ENCODE peak calls at places on chromosomes 5 and 9, in four cellular contexts. B, R, L and G are unnamed samples.
A peak's percentile ranks its signal among the peaks of the same experiment; 100 is the strongest.

GRCh38 chr9:36154213-36154952 is 14.8 kb upstream of the CCIN start:
- DNase-seq in B (no peak), R (peak; percentile 73), L (no peak), G (no peak)

GRCh38 chr9:127522727-127523126 is 71.4 kb downstream of the LRSAM1 start:
- DNase-seq in B (no peak), R (no peak), L (no peak), G (peak; percentile 48)

GRCh38 chr9:5453004-5453403 is 2.7 kb downstream of the CD274 start:
- DNase-seq in B (no peak), R (no peak), L (no peak), G (no peak)

GRCh38 chr9:100394819-100395218 is 32.1 kb upstream of the MSANTD3 start:
- DNase-seq in B (no peak), R (no peak), L (no peak), G (peak; percentile 45)

GRCh38 chr9:129140397-129141065 is 29.3 kb downstream of the PTPA start:
- DNase-seq in B (peak; percentile 54), R (no peak), L (peak; percentile 52), G (peak; percentile 90)

GRCh38 chr5:149881069-149881622 is 63.4 kb downstream of the PDE6A start:
- DNase-seq in B (no peak), R (no peak), L (no peak), G (no peak)

GRCh38 chr5:174091006-174091578 is 45.6 kb downstream of the NSG2 start:
- DNase-seq in B (no peak), R (no peak), L (no peak), G (no peak)

GRCh38 chr9:35406183-35406959 is 83.5 kb upstream of the RUSC2 start:
- DNase-seq in B (no peak), R (no peak), L (no peak), G (no peak)

GRCh38 chr5:58114324-58114723 is 345.6 kb downstream of the PLK2 start:
- DNase-seq in B (no peak), R (no peak), L (no peak), G (peak; percentile 47)

GRCh38 chr9:134443169-134444039 is 117.1 kb downstream of the RXRA start:
- DNase-seq in B (peak; percentile 63), R (peak; percentile 97), L (peak; percentile 82), G (peak; percentile 99)

GRCh38 chr9:92870289-92870688 is 7.5 kb downstream of the ZNF484 start:
- DNase-seq in B (no peak), R (no peak), L (no peak), G (no peak)

GRCh38 chr9:18452276-18452675 is 21.7 kb upstream of the ADAMTSL1 start:
- DNase-seq in B (no peak), R (no peak), L (no peak), G (no peak)

GRCh38 chr5:57184322-57184721 is 10.5 kb downstream of the GPBP1 start:
- DNase-seq in B (no peak), R (no peak), L (no peak), G (no peak)

GRCh38 chr9:98333703-98334582 is 78.5 kb upstream of the TBC1D2 start:
- DNase-seq in B (no peak), R (no peak), L (no peak), G (peak; percentile 74)

GRCh38 chr5:96721351-96721970 is 59.3 kb downstream of the CAST start:
- DNase-seq in B (no peak), R (no peak), L (no peak), G (no peak)

GRCh38 chr5:110751902-110752762 is 13.3 kb downstream of the SLC25A46 start:
- DNase-seq in B (no peak), R (no peak), L (no peak), G (no peak)

GRCh38 chr5:102818345-102818744 is 63.2 kb downstream of the PAM start:
- DNase-seq in B (no peak), R (no peak), L (no peak), G (no peak)

GRCh38 chr9:68640421-68641089 is 64.5 kb upstream of the PIP5K1B start:
- DNase-seq in B (no peak), R (no peak), L (no peak), G (no peak)

GRCh38 chr5:142674438-142675210 is 11.3 kb downstream of the FGF1 start:
- DNase-seq in B (no peak), R (no peak), L (no peak), G (peak; percentile 93)

GRCh38 chr5:95864944-95865504 is 42.5 kb upstream of the GLRX start:
- DNase-seq in B (no peak), R (no peak), L (no peak), G (no peak)

GRCh38 chr9:88852794-88853193 is 138.5 kb upstream of the S1PR3 start:
- DNase-seq in B (no peak), R (no peak), L (peak; percentile 27), G (peak; percentile 34)

GRCh38 chr5:100131161-100131560 is 404.0 kb upstream of the FAM174A start:
- DNase-seq in B (no peak), R (no peak), L (no peak), G (no peak)

GRCh38 chr5:411728-412127 is 31.2 kb upstream of the EXOC3 start:
- DNase-seq in B (no peak), R (peak; percentile 39), L (no peak), G (no peak)

GRCh38 chr5:65925094-65925600 is 1.2 kb upstream of the ERBIN start:
- DNase-seq in B (peak; percentile 46), R (peak; percentile 94), L (peak; percentile 77), G (peak; percentile 87)

GRCh38 chr5:153827407-153827806 is 211.3 kb downstream of the FAM114A2 start:
- DNase-seq in B (no peak), R (no peak), L (no peak), G (no peak)

GRCh38 chr5:168578506-168579205 is 512 bp downstream of the PANK3 start:
- DNase-seq in B (peak; percentile 49), R (no peak), L (no peak), G (peak; percentile 67)

GRCh38 chr9:126049896-126050604 is 276.6 kb upstream of the MVB12B start:
- DNase-seq in B (no peak), R (peak; percentile 46), L (no peak), G (no peak)

GRCh38 chr5:39202594-39203290 is 16.6 kb downstream of the FYB1 start:
- DNase-seq in B (no peak), R (no peak), L (no peak), G (no peak)

GRCh38 chr5:121350493-121350892 is 501.2 kb upstream of the FTMT start:
- DNase-seq in B (no peak), R (no peak), L (no peak), G (no peak)

GRCh38 chr9:118829334-118829733 is 539.9 kb downstream of the BRINP1 start:
- DNase-seq in B (no peak), R (no peak), L (no peak), G (no peak)

GRCh38 chr9:14880951-14881465 is 29.2 kb downstream of the FREM1 start:
- DNase-seq in B (no peak), R (no peak), L (no peak), G (no peak)

DNA sequence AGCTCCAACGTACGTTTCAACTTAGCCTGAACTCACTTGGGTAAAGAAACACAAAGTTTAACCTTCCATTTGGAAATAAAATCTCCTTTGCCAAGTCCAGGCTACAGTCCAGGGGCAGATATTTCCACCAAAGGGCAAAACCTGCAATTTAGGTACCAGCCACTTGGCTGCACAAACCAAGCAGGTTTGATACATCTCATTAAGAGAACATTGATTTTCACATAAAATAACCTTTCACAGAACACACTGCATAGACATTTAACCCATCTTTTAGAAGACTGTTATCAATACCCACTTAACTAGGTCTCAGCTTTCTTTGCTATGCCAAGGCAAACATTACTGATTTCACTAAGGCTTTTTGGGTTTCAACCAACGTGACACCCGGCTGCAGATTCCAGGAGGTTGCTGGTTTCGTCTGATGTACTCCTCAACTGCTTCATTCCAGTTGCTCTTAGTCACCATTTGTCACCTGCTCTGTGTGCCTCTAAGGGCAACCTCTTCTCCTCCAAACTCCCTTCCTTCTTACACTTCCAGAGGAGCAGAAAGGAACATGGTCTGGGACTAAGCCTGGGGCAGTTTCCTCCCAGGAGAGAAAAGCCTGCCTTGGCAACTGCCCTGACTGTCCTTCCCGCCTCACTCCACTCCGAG is 67.1 kb downstream of the EPB41L4B start:
- DNase-seq in B (no peak), R (no peak), L (no peak), G (peak; percentile 72)
- H3K4me1 ChIP-seq in B (no peaks in the 10 kb centered on the region), R (no peaks in the 10 kb centered on the region), L (peaks cover 18% of the 10 kb centered on the region), G (peaks cover 46% of the 10 kb centered on the region)

DNA sequence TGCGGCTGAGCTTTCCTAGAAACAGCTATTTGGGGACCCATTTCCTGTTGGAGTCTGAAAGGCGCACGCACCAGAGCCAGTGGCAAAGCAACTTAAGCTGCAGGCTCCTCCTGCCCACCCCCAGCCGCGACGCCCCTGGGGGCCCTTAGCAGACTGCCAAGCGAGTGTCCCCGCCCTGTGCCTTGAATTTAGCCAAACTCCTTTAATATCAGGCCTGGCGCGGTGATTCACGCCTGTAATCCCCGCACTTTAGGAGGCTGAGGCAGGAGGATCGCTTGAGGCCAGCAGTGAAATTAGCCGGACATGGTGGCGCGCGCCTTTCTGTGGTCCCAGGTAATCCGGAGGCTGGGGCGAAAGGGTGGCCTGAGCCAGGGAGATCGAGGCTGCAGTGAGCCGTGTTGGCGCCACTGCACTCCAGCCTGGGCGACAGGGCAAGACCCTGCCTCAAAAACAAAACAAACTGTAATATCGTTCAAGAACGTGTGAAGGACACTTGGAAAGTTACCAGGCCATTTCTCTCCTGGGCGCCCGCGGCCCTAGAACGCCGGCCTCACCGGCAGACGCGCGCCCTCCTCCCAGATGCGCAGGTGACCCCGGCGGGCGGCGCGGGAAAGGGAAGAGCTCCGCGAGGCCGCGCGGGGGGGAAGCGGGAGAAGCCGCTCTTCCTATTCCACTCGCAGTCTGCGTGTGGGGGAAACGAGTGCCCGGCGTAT is 999 bp upstream of the F2R start:
- DNase-seq in B (no peak), R (peak; percentile 71), L (peak; percentile 30), G (peak; percentile 84)
- H3K9me3 ChIP-seq in B (no peaks in the 10 kb centered on the region), R (no peaks in the 10 kb centered on the region), L (no peaks in the 10 kb centered on the region), G (no peaks in the 10 kb centered on the region)

GRCh38 chr5:151683936-151684586 is 2.7 kb downstream of the SPARC start:
- DNase-seq in B (no peak), R (no peak), L (no peak), G (peak; percentile 17)
- H3K4me1 ChIP-seq in B (peaks cover 31% of the 10 kb centered on the region), R (peaks cover 21% of the 10 kb centered on the region), L (peaks cover 75% of the 10 kb centered on the region), G (peaks cover 66% of the 10 kb centered on the region)

GRCh38 chr5:145408048-145408341 is 427.1 kb downstream of the PRELID2 start:
- DNase-seq in B (no peak), R (no peak), L (no peak), G (no peak)
- H3K9me3 ChIP-seq in B (no peaks in the 10 kb centered on the region), R (peaks cover 7% of the 10 kb centered on the region), L (peaks cover 71% of the 10 kb centered on the region), G (no peaks in the 10 kb centered on the region)

DNA sequence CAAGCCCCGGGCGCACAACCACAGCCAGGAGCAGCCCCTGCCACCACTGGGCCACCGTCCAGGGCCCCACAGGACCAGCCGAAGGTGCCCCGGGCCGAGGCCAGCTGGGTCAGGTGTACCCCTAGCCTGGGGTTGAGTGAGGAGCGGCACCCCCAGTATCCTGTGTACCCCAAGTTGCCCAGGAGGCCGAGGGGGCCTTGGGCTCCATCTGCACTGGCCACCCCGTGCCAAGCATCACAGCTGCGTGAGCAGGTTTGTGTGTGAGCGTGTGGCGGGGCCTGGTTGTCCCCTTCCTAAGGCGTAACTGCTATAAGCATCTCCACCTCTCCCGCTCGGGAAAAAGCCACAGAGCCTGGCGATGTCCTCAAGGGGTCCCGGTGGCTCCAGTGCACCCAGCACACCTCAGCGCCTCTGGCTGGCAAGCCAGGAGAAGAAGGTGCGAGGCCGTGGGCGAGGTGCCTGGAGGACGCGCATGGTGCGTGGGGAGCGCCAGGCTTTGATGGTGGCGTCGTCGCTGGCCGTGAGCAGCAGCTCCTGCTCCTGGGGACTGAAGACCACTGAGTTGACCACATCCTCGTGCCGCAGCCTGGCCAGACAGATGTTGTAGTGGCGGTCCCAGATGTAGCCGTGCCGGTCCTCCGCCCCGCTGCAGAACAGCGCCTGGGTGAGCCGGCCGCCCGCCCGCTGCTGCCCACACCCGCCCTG is 3.9 kb downstream of the FBXW5 start:
- DNase-seq in B (no peak), R (peak; percentile 72), L (no peak), G (no peak)
- H3K4me1 ChIP-seq in B (peaks cover 3% of the 10 kb centered on the region), R (no peaks in the 10 kb centered on the region), L (peaks cover 53% of the 10 kb centered on the region), G (peaks cover 8% of the 10 kb centered on the region)